ENCODE peak calls at places on chromosomes 7 and 10, in seven cellular contexts. T is fibroblast of mammary gland, W is brain microvascular endothelial cell, M is transverse colon, Q is cardiac muscle cell, C is kidney epithelial cell, O is IMR-90. S is an unnamed sample.

GRCh38 chr7:4774804-4775280 is 581 bp upstream of the AP5Z1 start:
- DNase-seq in O (peak), T (peak), W (peak), C (peak), M (no peak), Q (peak), S (peak)

GRCh38 chr10:92847185-92847864 is 995 bp upstream of the EXOC6 start:
- DNase-seq in T (peak), C (no peak), W (peak), Q (peak), O (peak), M (no peak), S (peak)

GRCh38 chr7:25930492-25931048 is 221.4 kb upstream of the NFE2L3 start:
- DNase-seq in M (no peak), T (no peak), C (no peak), W (no peak), Q (no peak), O (no peak), S (no peak)

GRCh38 chr10:6173203-6173602 is 29.5 kb upstream of the PFKFB3 start:
- DNase-seq in M (peak), W (no peak), O (no peak), Q (no peak), C (no peak), T (no peak), S (no peak)

GRCh38 chr7:23863209-23863798 is 153.3 kb downstream of the STK31 start:
- DNase-seq in O (peak), M (no peak), T (peak), C (no peak), Q (peak), W (peak), S (peak)

GRCh38 chr10:97889461-97890265 is 40.0 kb downstream of the GOLGA7B start:
- DNase-seq in Q (peak), T (peak), C (peak), W (peak), M (no peak), O (peak), S (peak)

GRCh38 chr7:134710511-134710853 is 63.8 kb downstream of the BPGM start:
- DNase-seq in Q (no peak), T (no peak), O (no peak), M (no peak), W (no peak), C (no peak), S (no peak)

GRCh38 chr10:103839867-103840746 is 15.3 kb downstream of the SH3PXD2A start:
- DNase-seq in C (no peak), O (no peak), M (peak), T (no peak), W (no peak), Q (no peak), S (no peak)

DNA sequence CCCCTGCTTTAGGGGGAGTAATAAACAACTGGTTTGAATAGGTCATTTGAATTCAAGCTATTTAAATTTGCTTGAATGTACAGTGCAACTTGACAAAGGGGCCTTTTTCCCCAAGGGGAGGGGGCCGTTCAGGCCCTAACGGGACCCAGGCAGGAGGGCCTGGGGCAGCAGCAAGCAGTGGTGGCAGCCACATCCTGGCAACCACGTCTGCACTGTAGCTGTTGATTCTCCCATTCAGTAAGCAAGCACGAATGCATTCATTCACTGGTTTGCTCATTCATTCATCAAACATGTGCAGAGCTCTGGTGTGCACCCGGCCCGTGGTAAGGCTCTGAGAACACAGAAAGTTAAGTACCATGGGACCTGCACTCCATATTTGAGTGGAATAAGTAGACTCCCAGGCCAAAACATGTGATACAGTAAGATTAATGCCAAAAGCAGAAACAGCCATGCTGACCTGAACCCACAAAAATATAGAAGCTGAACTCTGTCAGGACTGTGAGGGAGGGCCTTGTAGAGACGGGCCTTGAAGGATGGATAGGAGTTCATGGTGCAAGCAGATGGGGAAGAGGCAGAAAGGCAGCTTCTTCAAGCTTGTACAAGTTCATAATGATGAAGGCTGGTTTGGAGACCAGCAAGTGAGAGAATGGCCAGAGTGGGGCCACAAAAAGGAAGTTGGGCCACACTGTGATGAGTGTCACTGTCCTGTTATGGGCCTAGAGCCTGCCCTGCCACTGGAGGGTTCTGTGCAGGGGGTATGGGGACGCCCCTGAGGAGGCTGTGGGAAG is 29.3 kb upstream of the C10orf53 start:
- DNase-seq in C (no peak), O (no peak), M (no peak), Q (no peak), W (no peak), T (no peak), S (no peak)
- H3K4me3 ChIP-seq in C (no peak), O (no peak), M (no peak), Q (no peak), W (no peak), T (no peak), S (no peak)

GRCh38 chr10:31888442-31888841 is 40.2 kb downstream of the ARHGAP12 start:
- DNase-seq in M (no peak), C (no peak), Q (no peak), W (no peak), O (no peak), T (no peak), S (no peak)
- H3K4me3 ChIP-seq in M (no peak), C (no peak), Q (no peak), W (no peak), O (no peak), T (no peak), S (no peak)

GRCh38 chr10:88122571-88122970 is 259.1 kb downstream of the PTEN start:
- DNase-seq in C (no peak), Q (no peak), O (no peak), M (no peak), W (no peak), T (no peak), S (no peak)
- H3K4me3 ChIP-seq in C (no peak), Q (no peak), O (no peak), M (no peak), W (no peak), T (no peak), S (no peak)

GRCh38 chr7:92824450-92824849 is 11.9 kb downstream of the CDK6 start:
- DNase-seq in C (no peak), Q (no peak), M (no peak), T (no peak), W (no peak), O (no peak), S (no peak)

GRCh38 chr7:92824901-92825480 is 11.4 kb downstream of the CDK6 start:
- DNase-seq in O (no peak), M (no peak), T (no peak), C (no peak), Q (no peak), W (no peak), S (no peak)

GRCh38 chr7:92826258-92827004 is 9.9 kb downstream of the CDK6 start:
- DNase-seq in O (no peak), M (no peak), Q (no peak), C (no peak), W (no peak), T (no peak), S (no peak)

GRCh38 chr7:92820191-92820590 is 16.2 kb downstream of the CDK6 start:
- DNase-seq in Q (no peak), O (no peak), M (no peak), T (no peak), W (no peak), C (no peak), S (no peak)

DNA sequence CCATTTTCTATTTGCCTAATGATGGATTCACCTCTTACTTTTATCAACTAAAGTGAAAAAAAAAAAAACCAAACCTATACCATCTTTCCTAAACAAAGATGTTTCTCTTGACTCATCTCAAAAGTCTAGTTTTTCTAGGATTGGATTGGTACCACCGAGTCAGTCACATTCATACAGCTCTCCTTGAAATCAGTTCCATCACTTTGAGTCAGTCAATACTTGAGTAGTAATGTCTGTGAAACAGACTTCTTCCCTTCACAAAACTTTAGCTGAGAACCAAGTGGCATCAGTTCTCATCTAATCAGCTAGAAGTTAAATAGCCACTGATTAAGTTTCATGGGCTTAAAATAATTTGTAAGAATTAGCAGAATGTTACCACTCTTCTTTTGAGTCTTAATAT is 13.3 kb downstream of the CDK6 start:
- DNase-seq in O (no peak), W (no peak), C (no peak), Q (no peak), T (no peak), M (no peak), S (no peak)
- H3K4me3 ChIP-seq in O (no peak), W (no peak), C (no peak), Q (no peak), T (no peak), M (no peak), S (no peak)

DNA sequence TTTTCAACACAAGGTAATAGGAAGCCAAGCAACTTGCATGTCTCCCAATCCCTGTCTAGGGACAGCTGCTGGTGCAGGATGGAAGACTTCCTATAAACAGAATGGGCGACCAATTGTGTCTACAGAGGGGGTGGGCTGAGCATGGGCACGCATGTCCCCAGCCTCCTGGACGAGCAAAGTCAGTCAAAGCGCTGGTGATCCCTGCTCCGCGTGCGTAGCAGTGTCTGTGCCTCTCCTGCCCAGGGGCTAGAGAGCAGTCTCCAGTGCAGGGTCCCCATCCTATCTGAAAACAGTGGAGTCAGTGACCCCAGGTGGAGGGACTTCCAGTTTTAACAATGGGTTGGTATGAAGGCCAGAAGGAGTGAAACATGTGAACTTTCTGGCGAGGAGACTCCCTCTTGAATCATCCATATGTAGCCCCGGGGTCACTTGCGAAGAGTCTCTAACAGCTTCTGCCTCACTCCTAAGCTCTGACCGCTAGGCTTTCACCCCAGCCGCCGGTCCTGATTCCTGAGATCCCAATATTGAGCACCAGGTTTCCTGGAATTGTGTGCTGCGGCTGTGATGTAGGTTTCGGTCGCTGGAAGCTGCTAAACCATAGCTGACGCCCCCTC is 723 bp upstream of the CASP2 start:
- DNase-seq in T (no peak), W (no peak), O (no peak), C (no peak), Q (no peak), M (no peak), S (no peak)
- H3K4me3 ChIP-seq in T (no peak), W (peak), O (peak), C (no peak), Q (no peak), M (peak), S (peak)

GRCh38 chr10:129541208-129541607 is 74.2 kb downstream of the MGMT start:
- DNase-seq in T (no peak), M (no peak), O (peak), W (no peak), C (no peak), Q (peak), S (no peak)
- H3K4me3 ChIP-seq in T (no peak), M (no peak), O (no peak), W (no peak), C (no peak), Q (no peak), S (no peak)

GRCh38 chr10:70234668-70235447 is 1.6 kb upstream of the PPA1 start:
- DNase-seq in M (no peak), Q (peak), W (peak), O (peak), T (peak), C (no peak), S (peak)
- H3K4me3 ChIP-seq in M (no peak), Q (no peak), W (no peak), O (no peak), T (peak), C (no peak), S (no peak)

GRCh38 chr7:135939268-135939667 is 37.9 kb downstream of the MTPN start:
- DNase-seq in W (no peak), C (no peak), Q (no peak), O (no peak), T (no peak), M (no peak), S (no peak)

GRCh38 chr7:135940077-135941075 is 36.8 kb downstream of the MTPN start:
- DNase-seq in Q (no peak), W (no peak), M (no peak), C (no peak), O (no peak), T (no peak), S (no peak)

GRCh38 chr7:135944753-135945152 is 32.4 kb downstream of the MTPN start:
- DNase-seq in C (no peak), M (no peak), T (no peak), Q (no peak), W (no peak), O (no peak), S (no peak)

GRCh38 chr7:135943266-135943889 is 33.8 kb downstream of the MTPN start:
- DNase-seq in W (no peak), Q (peak), M (no peak), T (no peak), C (no peak), O (no peak), S (peak)

DNA sequence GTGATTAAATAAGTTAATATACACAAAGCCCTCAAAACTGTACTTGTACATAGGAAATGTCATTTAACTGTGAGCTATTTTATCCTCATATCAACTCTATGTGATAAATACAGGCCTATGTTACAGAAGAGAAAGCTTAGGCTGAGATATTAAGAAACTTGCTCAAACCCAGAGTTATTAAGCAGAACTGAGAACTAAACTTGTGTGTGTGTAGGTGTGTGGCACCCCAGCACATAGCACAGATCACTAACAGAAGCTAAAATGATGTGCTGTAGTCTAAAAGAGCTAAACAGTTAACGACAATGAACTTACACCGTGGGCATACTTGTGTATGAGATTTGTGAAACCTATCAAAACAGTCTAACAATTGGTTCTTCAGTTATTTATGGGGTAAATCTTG is 34.5 kb downstream of the MTPN start:
- DNase-seq in M (no peak), Q (no peak), T (no peak), W (no peak), C (no peak), O (no peak), S (no peak)
- H3K4me3 ChIP-seq in M (no peak), Q (no peak), T (no peak), W (no peak), C (no peak), O (no peak), S (no peak)

GRCh38 chr7:78953090-78953489 is 500.4 kb downstream of the MAGI2 start:
- DNase-seq in Q (no peak), O (peak), C (no peak), W (no peak), T (peak), M (no peak), S (no peak)
- H3K4me3 ChIP-seq in Q (no peak), O (no peak), C (no peak), W (no peak), T (no peak), M (no peak), S (no peak)